ENCODE peak calls at places on chromosomes 5 and 9, in four cellular contexts. S, D, R and J are unnamed samples.

GRCh38 chr5:80217667-80218066 is 38.2 kb downstream of the SERINC5 start:
- DNase-seq in S (no peak), D (no peak), R (no peak), J (no peak)

GRCh38 chr9:90102292-90102901 is 497.6 kb downstream of the GADD45G start:
- DNase-seq in S (peak), D (peak), R (peak), J (peak)

GRCh38 chr5:124584991-124585715 is 161.3 kb downstream of the ZNF608 start:
- DNase-seq in S (no peak), D (no peak), R (no peak), J (no peak)

GRCh38 chr5:5315068-5315835 is 107.2 kb upstream of the ICE1 start:
- DNase-seq in S (no peak), D (no peak), R (no peak), J (no peak)

GRCh38 chr9:87227456-87227855 is 270.2 kb upstream of the DAPK1 start:
- DNase-seq in S (no peak), D (no peak), R (no peak), J (no peak)

GRCh38 chr5:150350524-150351344 is 6.8 kb upstream of the TCOF1 start:
- DNase-seq in S (peak), D (peak), R (peak), J (peak)

GRCh38 chr5:39164016-39164415 is 55.3 kb downstream of the FYB1 start:
- DNase-seq in S (no peak), D (no peak), R (no peak), J (no peak)

GRCh38 chr9:124206391-124206790 is 51.4 kb upstream of the NEK6 start:
- DNase-seq in S (no peak), D (no peak), R (no peak), J (no peak)

GRCh38 chr9:124270504-124271335 is 13.0 kb downstream of the NEK6 start:
- DNase-seq in S (no peak), D (no peak), R (no peak), J (no peak)

GRCh38 chr5:5141625-5142527 is 1.7 kb downstream of the ADAMTS16 start:
- DNase-seq in S (peak), D (no peak), R (no peak), J (peak)

GRCh38 chr5:108001222-108001621 is 330.5 kb upstream of the EFNA5 start:
- DNase-seq in S (no peak), D (no peak), R (no peak), J (no peak)

GRCh38 chr5:65213921-65214525 is 267.7 kb downstream of the ADAMTS6 start:
- DNase-seq in S (peak), D (no peak), R (no peak), J (peak)

GRCh38 chr5:72179816-72180440 is 72.7 kb downstream of the MAP1B start:
- DNase-seq in S (no peak), D (no peak), R (no peak), J (no peak)

GRCh38 chr5:39219433-39219832 is at the start of gene FYB1:
- DNase-seq in S (no peak), D (no peak), R (no peak), J (no peak)

GRCh38 chr9:134669556-134669955 is 28.0 kb downstream of the COL5A1 start:
- DNase-seq in S (no peak), D (no peak), R (no peak), J (no peak)

GRCh38 chr5:144187699-144188294 is 17.1 kb downstream of the KCTD16 start:
- DNase-seq in S (peak), D (no peak), R (peak), J (no peak)

GRCh38 chr9:11158063-11158462 is 545.3 kb upstream of the PTPRD start:
- DNase-seq in S (no peak), D (no peak), R (no peak), J (no peak)

GRCh38 chr9:38094165-38094564 is 25.1 kb upstream of the SHB start:
- DNase-seq in S (no peak), D (no peak), R (no peak), J (no peak)

GRCh38 chr5:64074533-64074932 is 91.1 kb upstream of the RNF180 start:
- DNase-seq in S (peak), D (peak), R (no peak), J (peak)

GRCh38 chr9:37061763-37062162 is 27.7 kb upstream of the PAX5 start:
- DNase-seq in S (peak), D (no peak), R (no peak), J (no peak)

GRCh38 chr5:178785999-178786398 is 55.5 kb upstream of the ZNF354A start:
- DNase-seq in S (no peak), D (no peak), R (no peak), J (peak)

GRCh38 chr5:115432691-115433090 is 111.9 kb downstream of the FEM1C start:
- DNase-seq in S (no peak), D (no peak), R (no peak), J (no peak)

GRCh38 chr5:155311721-155312120 is 298.2 kb downstream of the KIF4B start:
- DNase-seq in S (no peak), D (no peak), R (no peak), J (no peak)

GRCh38 chr5:5497132-5497748 is 74.8 kb downstream of the ICE1 start:
- DNase-seq in S (peak), D (no peak), R (no peak), J (peak)

GRCh38 chr9:4289411-4290380 is 10.2 kb downstream of the GLIS3 start:
- DNase-seq in S (no peak), D (no peak), R (no peak), J (no peak)

GRCh38 chr5:180795771-180796313 is 6.8 kb downstream of the MGAT1 start:
- DNase-seq in S (no peak), D (peak), R (no peak), J (no peak)
- TF ChIP-seq BRCA1 in S (no peak), D (no peak), R (no peak), J (no peak)

GRCh38 chr5:149151717-149152116 is 10.4 kb downstream of the ABLIM3 start:
- DNase-seq in S (no peak), D (no peak), R (no peak), J (no peak)

GRCh38 chr5:149152317-149152746 is 11.0 kb downstream of the ABLIM3 start:
- DNase-seq in S (peak), D (no peak), R (no peak), J (no peak)

GRCh38 chr5:149147673-149148072 is 6.4 kb downstream of the ABLIM3 start:
- DNase-seq in S (no peak), D (no peak), R (no peak), J (no peak)

GRCh38 chr5:149149942-149150341 is 8.6 kb downstream of the ABLIM3 start:
- DNase-seq in S (no peak), D (no peak), R (no peak), J (no peak)

GRCh38 chr5:149150457-149150856 is 9.2 kb downstream of the ABLIM3 start:
- DNase-seq in S (no peak), D (no peak), R (no peak), J (no peak)
- TF ChIP-seq BRCA1 in S (no peak), D (no peak), R (no peak), J (no peak)

DNA sequence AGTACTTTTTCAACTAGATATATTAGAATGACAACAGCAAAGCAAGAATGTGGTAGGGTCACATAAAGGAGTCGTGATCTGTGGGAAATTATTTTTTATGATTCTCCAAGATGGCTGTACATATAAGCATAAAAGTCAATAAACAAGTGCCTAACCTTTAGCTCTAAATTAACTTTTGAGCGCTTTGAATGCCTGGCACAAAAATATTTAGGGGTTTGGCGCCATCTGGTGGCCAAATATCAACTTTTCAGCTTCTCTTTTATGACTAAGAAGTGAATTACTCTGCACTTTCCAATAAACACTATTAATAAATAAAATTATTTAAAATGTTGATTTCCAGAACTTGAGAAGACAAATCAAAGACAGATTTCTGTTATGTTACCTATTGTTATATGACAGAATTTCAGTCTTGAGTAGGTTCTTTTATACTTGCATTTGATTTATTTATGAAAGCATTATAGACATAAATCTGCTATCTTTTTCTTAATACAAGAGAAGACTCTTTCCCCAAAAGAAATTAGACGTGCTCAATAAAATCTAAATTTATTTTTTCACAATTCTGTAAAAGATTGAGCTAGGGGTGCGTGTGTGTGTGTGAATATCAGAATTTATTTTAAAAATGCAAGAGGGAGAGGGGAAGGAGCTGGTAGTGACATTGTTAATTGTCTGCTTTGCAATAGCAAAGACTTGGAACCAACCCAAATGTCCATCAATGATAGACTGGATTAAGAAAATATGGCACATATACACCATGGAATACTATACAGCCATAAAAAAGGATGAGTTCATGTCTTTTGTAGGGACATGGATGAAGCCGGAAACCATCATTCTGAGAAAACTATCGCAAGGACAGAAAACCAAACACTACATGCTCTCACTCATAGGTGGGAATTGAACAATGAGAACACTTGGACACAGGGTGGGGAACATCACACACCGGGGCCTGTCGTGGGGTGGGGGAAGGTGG is 36.7 kb upstream of the ARRDC3 start:
- DNase-seq in S (peak), D (peak), R (no peak), J (peak)
- TF ChIP-seq BRCA1 in S (no peak), D (no peak), R (no peak), J (no peak)

DNA sequence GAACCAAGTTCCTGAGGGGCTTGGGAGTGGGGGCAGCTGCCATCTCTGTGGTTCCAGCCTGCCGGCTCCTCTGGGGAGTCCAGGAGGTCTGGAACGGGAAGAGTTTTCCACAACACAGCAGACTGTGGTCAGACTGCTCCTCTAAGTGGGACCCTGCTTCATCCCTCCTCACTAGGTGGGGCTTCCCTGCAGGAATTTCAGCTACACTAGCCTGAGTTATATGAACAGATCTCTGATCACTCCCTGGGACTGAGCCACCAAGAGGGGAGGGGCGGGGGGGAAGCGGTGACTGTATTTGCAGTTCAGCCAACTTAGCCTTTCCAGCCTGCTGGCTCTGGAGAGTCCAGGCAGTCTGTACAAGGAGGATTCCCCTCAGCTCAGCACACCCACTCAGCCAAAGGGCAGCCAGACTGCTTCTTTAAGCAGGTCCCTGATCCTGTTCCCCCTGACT is 19.4 kb downstream of the DTWD2 start:
- DNase-seq in S (peak), D (no peak), R (no peak), J (no peak)
- TF ChIP-seq BRCA1 in S (no peak), D (no peak), R (no peak), J (no peak)

GRCh38 chr5:21391506-21391905 is 1403.5 kb upstream of the CDH18 start:
- DNase-seq in S (peak), D (no peak), R (no peak), J (no peak)
- TF ChIP-seq BRCA1 in S (no peak), D (no peak), R (no peak), J (no peak)